ENCODE peak calls at places on chromosome X, in nine cellular contexts. P is neural crest cell, L is left ventricle myocardium superior, S is right lobe of liver, D is head of caudate nucleus, W is ELR, B is psoas muscle, G is tibial artery, U is left ventricle myocardium inferior. A is an unnamed sample.

GRCh38 chrX:68978211-68978780 is 149.5 kb downstream of the EFNB1 start:
- DNase-seq in B (no peak), P (no peak), U (no peak), D (no peak), S (no peak), L (peak), W (no peak), G (no peak), A (no peak)

GRCh38 chrX:13180807-13181206 is 136.4 kb upstream of the FAM9C start:
- DNase-seq in B (no peak), L (no peak), S (no peak), W (peak), D (no peak), U (no peak), P (no peak), G (no peak), A (no peak)

GRCh38 chrX:38561951-38562719 is 793 bp downstream of the TSPAN7 start:
- DNase-seq in B (peak), L (peak), S (peak), P (peak), G (peak), U (peak), D (peak), W (no peak), A (peak)

GRCh38 chrX:95703696-95704095 is 980.9 kb upstream of the DIAPH2 start:
- DNase-seq in G (no peak), P (no peak), W (no peak), U (no peak), L (no peak), B (no peak), S (no peak), D (no peak), A (no peak)

GRCh38 chrX:134603806-134604700 is 54.2 kb downstream of the PLAC1 start:
- DNase-seq in G (no peak), D (no peak), W (peak), L (no peak), P (no peak), B (peak), U (no peak), S (no peak), A (no peak)

GRCh38 chrX:85026170-85026569 is 22.5 kb downstream of the APOOL start:
- DNase-seq in U (no peak), B (no peak), W (no peak), G (no peak), P (no peak), S (no peak), L (no peak), D (no peak), A (no peak)

GRCh38 chrX:92213781-92214180 is 434.6 kb downstream of the PCDH11X start:
- DNase-seq in W (peak), S (no peak), G (no peak), B (no peak), D (no peak), L (no peak), U (no peak), P (no peak), A (no peak)

GRCh38 chrX:12657433-12657832 is 133.8 kb upstream of the PRPS2 start:
- DNase-seq in U (no peak), D (no peak), S (no peak), B (no peak), G (no peak), P (no peak), L (no peak), W (no peak), A (no peak)

GRCh38 chrX:1384738-1385250 is 7.1 kb downstream of the SLC25A6 start:
- DNase-seq in L (peak), D (peak), S (peak), B (no peak), P (no peak), U (no peak), W (no peak), G (peak), A (peak)

GRCh38 chrX:123964155-123964554 is 2.6 kb downstream of the STAG2 start:
- DNase-seq in G (no peak), B (no peak), S (no peak), L (no peak), W (peak), P (no peak), U (no peak), D (no peak), A (no peak)

A was measured in glutamatergic neuron.